ENCODE peak calls at places on chromosome 12, in six cellular contexts. One of them, this sample, is unnamed.

GRCh38 chr12:3186546-3187237 is 109.5 kb downstream of the TSPAN9 start:
- DNase-seq in DMS153: no peak
- DNase-seq in GM23338: no peak
- DNase-seq in cardiac fibroblast: no peak
- DNase-seq in activated naive CD4-positive, alpha-beta T cell: no peak
- DNase-seq in fibroblast of gingiva: no peak
- DNase-seq in this sample: no peak

GRCh38 chr12:47762850-47763440 is 4.3 kb upstream of the RAPGEF3 start:
- DNase-seq in DMS153: no peak
- DNase-seq in GM23338: no peak
- DNase-seq in cardiac fibroblast: peak; percentile 49
- DNase-seq in activated naive CD4-positive, alpha-beta T cell: no peak
- DNase-seq in fibroblast of gingiva: no peak
- DNase-seq in this sample: no peak

GRCh38 chr12:12684375-12685106 is 11.4 kb downstream of the GPR19 start:
- DNase-seq in DMS153: peak; percentile 81
- DNase-seq in GM23338: peak; percentile 99
- DNase-seq in cardiac fibroblast: peak; percentile 57
- DNase-seq in activated naive CD4-positive, alpha-beta T cell: no peak
- DNase-seq in fibroblast of gingiva: peak; percentile 17
- DNase-seq in this sample: no peak

GRCh38 chr12:114397978-114398881 is 7.7 kb downstream of the TBX5 start:
- DNase-seq in DMS153: no peak
- DNase-seq in GM23338: peak; percentile 40
- DNase-seq in cardiac fibroblast: no peak
- DNase-seq in activated naive CD4-positive, alpha-beta T cell: no peak
- DNase-seq in fibroblast of gingiva: no peak
- DNase-seq in this sample: no peak

GRCh38 chr12:131460516-131460915 is 250.4 kb upstream of the SFSWAP start:
- DNase-seq in DMS153: no peak
- DNase-seq in GM23338: no peak
- DNase-seq in cardiac fibroblast: no peak
- DNase-seq in activated naive CD4-positive, alpha-beta T cell: no peak
- DNase-seq in fibroblast of gingiva: no peak
- DNase-seq in this sample: no peak

GRCh38 chr12:130044991-130045621 is 117.2 kb upstream of the FZD10 start:
- DNase-seq in DMS153: peak; percentile 75
- DNase-seq in GM23338: peak; percentile 34
- DNase-seq in cardiac fibroblast: no peak
- DNase-seq in activated naive CD4-positive, alpha-beta T cell: no peak
- DNase-seq in fibroblast of gingiva: no peak
- DNase-seq in this sample: no peak

GRCh38 chr12:119679081-119679480 is 11.1 kb downstream of the PRKAB1 start:
- DNase-seq in DMS153: peak; percentile 73
- DNase-seq in GM23338: no peak
- DNase-seq in cardiac fibroblast: no peak
- DNase-seq in activated naive CD4-positive, alpha-beta T cell: no peak
- DNase-seq in fibroblast of gingiva: no peak
- DNase-seq in this sample: no peak

GRCh38 chr12:64236549-64236948 is 14.5 kb upstream of the KICS2 start:
- DNase-seq in DMS153: no peak
- DNase-seq in GM23338: peak; percentile 22
- DNase-seq in cardiac fibroblast: peak; percentile 37
- DNase-seq in activated naive CD4-positive, alpha-beta T cell: no peak
- DNase-seq in fibroblast of gingiva: peak; percentile 5
- DNase-seq in this sample: no peak

GRCh38 chr12:61781021-61781581 is 479.1 kb upstream of the USP15 start:
- DNase-seq in DMS153: no peak
- DNase-seq in GM23338: peak; percentile 30
- DNase-seq in cardiac fibroblast: no peak
- DNase-seq in activated naive CD4-positive, alpha-beta T cell: no peak
- DNase-seq in fibroblast of gingiva: no peak
- DNase-seq in this sample: no peak

This sample was measured in left lung.